ENCODE peak calls at places on chromosomes 1 and 21, in five cellular contexts. One of them, this sample, is unnamed.

GRCh38 chr1:118767971-118768370 is 220.2 kb downstream of the TBX15 start:
- DNase-seq in AG09309: no peak
- DNase-seq in B cell: no peak
- DNase-seq in left lung: no peak
- DNase-seq in mesothelial cell of epicardium: no peak
- DNase-seq in this sample: no peak

GRCh38 chr1:93678491-93678890 is 3.1 kb downstream of the BCAR3 start:
- DNase-seq in AG09309: no peak
- DNase-seq in mesothelial cell of epicardium: no peak
- DNase-seq in B cell: no peak
- DNase-seq in left lung: no peak
- DNase-seq in this sample: no peak

GRCh38 chr1:40392206-40392605 is 18.7 kb downstream of the SMAP2 start:
- DNase-seq in B cell: no peak
- DNase-seq in AG09309: peak; percentile 63
- DNase-seq in mesothelial cell of epicardium: no peak
- DNase-seq in left lung: no peak
- DNase-seq in this sample: no peak

GRCh38 chr21:27248791-27249190 is 281.9 kb upstream of the ADAMTS5 start:
- DNase-seq in AG09309: no peak
- DNase-seq in left lung: no peak
- DNase-seq in mesothelial cell of epicardium: no peak
- DNase-seq in B cell: no peak
- DNase-seq in this sample: no peak

GRCh38 chr1:229001467-229001866 is 266.2 kb downstream of the RHOU start:
- DNase-seq in mesothelial cell of epicardium: no peak
- DNase-seq in left lung: no peak
- DNase-seq in B cell: no peak
- DNase-seq in AG09309: no peak
- DNase-seq in this sample: no peak

GRCh38 chr1:156070523-156070922 is 9.6 kb downstream of the RAB25 start:
- DNase-seq in left lung: no peak
- DNase-seq in B cell: no peak
- DNase-seq in mesothelial cell of epicardium: no peak
- DNase-seq in AG09309: no peak
- DNase-seq in this sample: no peak

GRCh38 chr1:236066054-236066453 is 1.2 kb upstream of the NID1 start:
- DNase-seq in mesothelial cell of epicardium: no peak
- DNase-seq in left lung: no peak
- DNase-seq in B cell: no peak
- DNase-seq in AG09309: no peak
- DNase-seq in this sample: no peak

GRCh38 chr1:47213230-47213676 is 18.8 kb downstream of the TAL1 start:
- DNase-seq in left lung: no peak
- DNase-seq in B cell: no peak
- DNase-seq in AG09309: no peak
- DNase-seq in mesothelial cell of epicardium: no peak
- DNase-seq in this sample: no peak

GRCh38 chr1:201038537-201038936 is 15.0 kb upstream of the KIF21B start:
- DNase-seq in left lung: no peak
- DNase-seq in mesothelial cell of epicardium: no peak
- DNase-seq in B cell: no peak
- DNase-seq in AG09309: no peak
- DNase-seq in this sample: no peak

GRCh38 chr1:62783736-62784508 is at the start of gene ATG4C:
- DNase-seq in left lung: peak; percentile 95
- DNase-seq in mesothelial cell of epicardium: peak; percentile 83
- DNase-seq in AG09309: peak; percentile 90
- DNase-seq in B cell: peak; percentile 86
- DNase-seq in this sample: peak; percentile 84

GRCh38 chr1:58939666-58940370 is 156.0 kb upstream of the JUN start:
- DNase-seq in left lung: no peak
- DNase-seq in AG09309: no peak
- DNase-seq in mesothelial cell of epicardium: no peak
- DNase-seq in B cell: no peak
- DNase-seq in this sample: no peak

GRCh38 chr21:44967082-44968047 is 27.5 kb downstream of the SLX9 start:
- DNase-seq in B cell: no peak
- DNase-seq in left lung: peak; percentile 79
- DNase-seq in AG09309: no peak
- DNase-seq in mesothelial cell of epicardium: no peak
- DNase-seq in this sample: no peak

GRCh38 chr1:198904356-198904755 is 265.5 kb downstream of the PTPRC start:
- DNase-seq in AG09309: no peak
- DNase-seq in left lung: no peak
- DNase-seq in mesothelial cell of epicardium: no peak
- DNase-seq in B cell: no peak
- DNase-seq in this sample: no peak

GRCh38 chr1:106773206-106773605 is 283.3 kb upstream of the PRMT6 start:
- DNase-seq in mesothelial cell of epicardium: no peak
- DNase-seq in AG09309: no peak
- DNase-seq in B cell: no peak
- DNase-seq in left lung: peak; percentile 10
- DNase-seq in this sample: no peak

GRCh38 chr21:39137248-39138186 is 45.7 kb downstream of the PSMG1 start:
- DNase-seq in B cell: no peak
- DNase-seq in mesothelial cell of epicardium: no peak
- DNase-seq in AG09309: peak; percentile 18
- DNase-seq in left lung: no peak
- DNase-seq in this sample: no peak

GRCh38 chr21:46509760-46510159 is 51.1 kb downstream of the DIP2A start:
- DNase-seq in AG09309: no peak
- DNase-seq in B cell: no peak
- DNase-seq in mesothelial cell of epicardium: no peak
- DNase-seq in left lung: no peak
- DNase-seq in this sample: no peak

GRCh38 chr1:71088645-71089287 is 7.9 kb upstream of the ZRANB2 start:
- DNase-seq in B cell: no peak
- DNase-seq in AG09309: no peak
- DNase-seq in left lung: no peak
- DNase-seq in mesothelial cell of epicardium: no peak
- DNase-seq in this sample: no peak

GRCh38 chr1:167430134-167430848 is 88.0 kb downstream of the CD247 start:
- DNase-seq in left lung: no peak
- DNase-seq in B cell: no peak
- DNase-seq in mesothelial cell of epicardium: no peak
- DNase-seq in AG09309: no peak
- DNase-seq in this sample: no peak

GRCh38 chr1:163120372-163120771 is 51.2 kb downstream of the RGS4 start:
- DNase-seq in left lung: no peak
- DNase-seq in mesothelial cell of epicardium: no peak
- DNase-seq in AG09309: no peak
- DNase-seq in B cell: no peak
- DNase-seq in this sample: no peak

GRCh38 chr1:85201340-85202091 is 700 bp upstream of the SYDE2 start:
- DNase-seq in left lung: peak; percentile 89
- DNase-seq in mesothelial cell of epicardium: peak; percentile 81
- DNase-seq in AG09309: no peak
- DNase-seq in B cell: peak; percentile 86
- DNase-seq in this sample: peak; percentile 40

GRCh38 chr1:31791131-31791858 is 24.5 kb downstream of the SPOCD1 start:
- DNase-seq in B cell: no peak
- DNase-seq in AG09309: no peak
- DNase-seq in left lung: no peak
- DNase-seq in mesothelial cell of epicardium: peak; percentile 17
- DNase-seq in this sample: no peak

GRCh38 chr1:57003398-57004139 is 37.8 kb upstream of the C8B start:
- DNase-seq in AG09309: no peak
- DNase-seq in mesothelial cell of epicardium: no peak
- DNase-seq in left lung: no peak
- DNase-seq in B cell: no peak
- DNase-seq in this sample: no peak

DNA sequence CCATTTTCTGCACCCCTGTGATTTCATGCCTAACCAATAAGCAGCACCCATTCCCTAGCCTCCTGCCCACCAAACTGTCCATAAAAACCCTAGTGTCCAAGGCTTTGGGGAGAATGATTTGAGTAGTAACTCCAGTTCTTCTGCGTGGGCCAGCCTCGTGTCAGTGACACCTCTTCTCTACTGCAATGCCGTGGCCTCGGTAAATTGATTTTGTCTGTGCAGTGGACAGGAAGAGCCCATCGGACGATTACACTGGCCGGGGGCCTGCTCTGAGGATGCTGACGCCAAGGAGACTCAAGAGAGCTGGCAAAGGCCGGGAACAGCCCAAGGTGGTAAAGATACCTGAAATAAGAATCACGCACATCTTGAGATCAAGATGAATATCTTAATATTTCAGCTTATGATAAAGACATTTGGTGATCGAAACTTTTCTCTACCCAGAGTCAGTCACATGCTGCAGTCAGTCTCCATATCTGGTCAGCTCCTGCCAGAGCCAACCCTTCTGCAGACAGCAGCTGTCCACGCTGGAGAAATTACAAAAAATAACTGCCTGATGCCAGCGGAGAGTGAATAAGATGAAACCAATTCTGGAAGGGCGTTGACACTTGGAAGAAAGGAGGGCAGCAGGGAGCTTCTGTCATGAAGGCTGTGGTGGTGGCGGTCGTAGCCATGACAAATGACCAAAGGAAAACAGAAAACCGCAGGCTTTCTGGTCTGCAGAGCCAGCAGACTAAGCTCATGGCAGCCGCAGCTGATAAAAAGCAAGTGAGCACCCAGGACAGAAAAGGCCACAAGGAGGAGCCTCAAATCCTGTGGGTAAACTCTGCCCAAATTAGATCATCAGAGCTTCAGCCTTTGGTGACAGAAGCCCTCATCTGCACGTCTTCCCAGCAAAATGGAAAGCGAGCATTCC is 29.1 kb downstream of the RSPH1 start:
- DNase-seq in mesothelial cell of epicardium: no peak
- DNase-seq in left lung: no peak
- DNase-seq in AG09309: no peak
- DNase-seq in B cell: no peak
- DNase-seq in this sample: no peak
- TF ChIP-seq CTCF in mesothelial cell of epicardium: no peak
- TF ChIP-seq CTCF in left lung: no peak
- TF ChIP-seq CTCF in AG09309: peak; percentile 28
- TF ChIP-seq CTCF in B cell: no peak
- TF ChIP-seq CTCF in this sample: no peak

GRCh38 chr1:172607145-172607544 is 51.8 kb upstream of the FASLG start:
- DNase-seq in left lung: no peak
- DNase-seq in AG09309: no peak
- DNase-seq in mesothelial cell of epicardium: no peak
- DNase-seq in B cell: no peak
- DNase-seq in this sample: no peak

GRCh38 chr1:172613294-172613693 is 45.6 kb upstream of the FASLG start:
- DNase-seq in mesothelial cell of epicardium: no peak
- DNase-seq in left lung: no peak
- DNase-seq in AG09309: no peak
- DNase-seq in B cell: no peak
- DNase-seq in this sample: no peak

GRCh38 chr1:172608098-172608601 is 50.8 kb upstream of the FASLG start:
- DNase-seq in AG09309: no peak
- DNase-seq in mesothelial cell of epicardium: no peak
- DNase-seq in B cell: no peak
- DNase-seq in left lung: no peak
- DNase-seq in this sample: no peak

GRCh38 chr1:172612478-172612877 is 46.4 kb upstream of the FASLG start:
- DNase-seq in left lung: no peak
- DNase-seq in B cell: no peak
- DNase-seq in AG09309: no peak
- DNase-seq in mesothelial cell of epicardium: no peak
- DNase-seq in this sample: no peak

GRCh38 chr1:172609528-172609927 is 49.4 kb upstream of the FASLG start:
- DNase-seq in left lung: no peak
- DNase-seq in B cell: no peak
- DNase-seq in AG09309: no peak
- DNase-seq in mesothelial cell of epicardium: no peak
- DNase-seq in this sample: no peak
- TF ChIP-seq CTCF in left lung: no peak
- TF ChIP-seq CTCF in B cell: no peak
- TF ChIP-seq CTCF in AG09309: peak; percentile 37
- TF ChIP-seq CTCF in mesothelial cell of epicardium: no peak
- TF ChIP-seq CTCF in this sample: no peak

DNA sequence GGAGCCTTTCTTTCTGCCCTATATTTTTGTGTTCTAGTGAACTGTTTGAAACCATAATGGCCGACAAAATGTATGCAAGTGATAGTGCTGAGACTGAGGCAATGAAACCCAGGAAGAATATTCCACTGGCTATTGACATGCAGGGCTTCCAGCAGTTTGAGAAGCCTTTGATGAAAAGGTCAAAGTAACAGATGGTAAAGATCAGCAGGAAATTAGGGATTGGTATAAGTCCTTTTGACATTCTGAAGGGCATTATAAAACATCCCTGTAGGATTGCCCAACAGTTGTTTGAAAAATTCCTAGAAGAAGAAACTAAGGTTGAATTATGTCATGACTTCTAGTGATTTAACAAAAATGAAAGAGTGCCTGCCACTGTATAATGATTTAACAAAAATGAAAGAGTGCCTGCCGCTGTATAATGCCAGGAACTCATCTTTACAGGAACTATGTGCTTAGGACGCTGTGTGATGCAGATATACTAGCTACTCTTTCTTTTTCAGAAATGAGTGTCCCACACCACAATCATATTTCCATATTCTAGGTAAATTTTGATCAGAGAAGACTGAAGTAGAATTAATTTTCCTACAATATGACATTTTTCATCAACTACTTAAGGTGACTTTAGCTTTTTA is 283.9 kb upstream of the ST6GALNAC5 start:
- DNase-seq in B cell: no peak
- DNase-seq in mesothelial cell of epicardium: no peak
- DNase-seq in left lung: no peak
- DNase-seq in AG09309: no peak
- DNase-seq in this sample: no peak
- TF ChIP-seq CTCF in B cell: no peak
- TF ChIP-seq CTCF in mesothelial cell of epicardium: no peak
- TF ChIP-seq CTCF in left lung: no peak
- TF ChIP-seq CTCF in AG09309: no peak
- TF ChIP-seq CTCF in this sample: no peak

DNA sequence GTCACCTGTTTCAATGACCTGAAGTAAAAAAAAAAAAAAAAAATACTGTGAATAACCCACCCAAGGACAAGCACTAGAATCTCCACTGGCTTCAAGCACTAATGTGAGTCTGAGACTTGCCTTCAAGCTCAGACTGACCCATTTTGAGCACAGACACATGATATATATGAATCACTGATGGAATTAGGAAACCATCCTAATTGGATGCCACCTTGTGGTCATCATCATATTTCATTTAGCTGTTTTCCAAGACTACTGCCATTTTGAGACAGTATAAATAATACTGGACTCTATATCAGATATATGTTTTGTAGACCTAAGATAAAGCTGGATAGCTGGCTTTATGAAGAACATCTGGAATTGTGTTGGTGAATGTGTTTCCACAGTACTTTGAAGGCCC is 1232.0 kb downstream of the KCNT2 start:
- DNase-seq in B cell: no peak
- DNase-seq in left lung: no peak
- DNase-seq in mesothelial cell of epicardium: no peak
- DNase-seq in AG09309: no peak
- DNase-seq in this sample: no peak
- TF ChIP-seq CTCF in B cell: no peak
- TF ChIP-seq CTCF in left lung: no peak
- TF ChIP-seq CTCF in mesothelial cell of epicardium: no peak
- TF ChIP-seq CTCF in AG09309: no peak
- TF ChIP-seq CTCF in this sample: no peak

GRCh38 chr1:98110674-98111073 is 189.8 kb upstream of the DPYD start:
- DNase-seq in mesothelial cell of epicardium: no peak
- DNase-seq in AG09309: no peak
- DNase-seq in left lung: no peak
- DNase-seq in B cell: no peak
- DNase-seq in this sample: no peak
- TF ChIP-seq CTCF in mesothelial cell of epicardium: no peak
- TF ChIP-seq CTCF in AG09309: no peak
- TF ChIP-seq CTCF in left lung: no peak
- TF ChIP-seq CTCF in B cell: no peak
- TF ChIP-seq CTCF in this sample: no peak

GRCh38 chr1:234216116-234216703 is 157.0 kb upstream of the COA6 start:
- DNase-seq in mesothelial cell of epicardium: no peak
- DNase-seq in B cell: no peak
- DNase-seq in AG09309: no peak
- DNase-seq in left lung: no peak
- DNase-seq in this sample: no peak
- TF ChIP-seq CTCF in mesothelial cell of epicardium: no peak
- TF ChIP-seq CTCF in B cell: no peak
- TF ChIP-seq CTCF in AG09309: no peak
- TF ChIP-seq CTCF in left lung: no peak
- TF ChIP-seq CTCF in this sample: no peak